ENCODE peak calls at places on chromosomes 16 and 17, in five cellular contexts. N is GM23248, L is astrocyte, D is IMR-90, C is mesendoderm. E is an unnamed sample.

GRCh38 chr16:69863882-69864281 is 87.3 kb upstream of the CLEC18A start:
- DNase-seq in N (no peak), L (no peak), D (no peak), C (no peak), E (no peak)

GRCh38 chr17:81870155-81870977 is 771 bp downstream of the ARHGDIA start:
- DNase-seq in N (peak; percentile 82), L (peak; percentile 48), D (peak; percentile 69), C (peak; percentile 64), E (peak; percentile 69)

GRCh38 chr16:68792465-68793324 is 50.6 kb upstream of the TANGO6 start:
- DNase-seq in N (peak; percentile 28), L (peak; percentile 86), D (peak; percentile 61), C (no peak), E (no peak)

GRCh38 chr17:65062168-65062915 is 5.8 kb upstream of the GNA13 start:
- DNase-seq in N (peak; percentile 24), L (no peak), D (no peak), C (peak; percentile 80), E (peak; percentile 42)

GRCh38 chr17:77935121-77935571 is 23.4 kb upstream of the TNRC6C start:
- DNase-seq in N (no peak), L (no peak), D (no peak), C (peak; percentile 54), E (peak; percentile 46)

GRCh38 chr17:38455288-38455915 is 27.1 kb downstream of the ARHGAP23 start:
- DNase-seq in N (no peak), L (no peak), D (no peak), C (peak; percentile 73), E (peak; percentile 59)

GRCh38 chr17:82006468-82007227 is 16.0 kb downstream of the CENPX start:
- DNase-seq in N (peak; percentile 73), L (peak; percentile 54), D (peak; percentile 82), C (no peak), E (no peak)

GRCh38 chr17:69796093-69796492 is 278.9 kb upstream of the KCNJ16 start:
- DNase-seq in N (no peak), L (no peak), D (no peak), C (no peak), E (no peak)

GRCh38 chr17:82775033-82775823 is 23.4 kb downstream of the TBCD start:
- DNase-seq in N (peak; percentile 66), L (peak; percentile 10), D (no peak), C (peak; percentile 70), E (peak; percentile 74)

GRCh38 chr17:5329784-5330557 is 47.9 kb downstream of the RABEP1 start:
- DNase-seq in N (peak; percentile 45), L (peak; percentile 17), D (peak; percentile 11), C (no peak), E (no peak)

GRCh38 chr17:71500761-71501555 is 619.9 kb upstream of the SOX9 start:
- DNase-seq in N (peak; percentile 86), L (peak; percentile 71), D (no peak), C (no peak), E (no peak)

GRCh38 chr16:62194828-62195227 is 158.6 kb upstream of the CDH8 start:
- DNase-seq in N (no peak), L (no peak), D (no peak), C (no peak), E (no peak)

GRCh38 chr17:47318197-47318918 is 5.4 kb upstream of the EFCAB13 start:
- DNase-seq in N (no peak), L (no peak), D (no peak), C (no peak), E (no peak)

GRCh38 chr17:17416007-17416399 is 60.8 kb upstream of the MED9 start:
- DNase-seq in N (peak; percentile 85), L (peak; percentile 59), D (peak; percentile 83), C (peak; percentile 84), E (peak; percentile 47)

GRCh38 chr16:13070268-13070667 is 168.9 kb downstream of the SHISA9 start:
- DNase-seq in N (no peak), L (no peak), D (no peak), C (peak; percentile 98), E (peak; percentile 93)

DNA sequence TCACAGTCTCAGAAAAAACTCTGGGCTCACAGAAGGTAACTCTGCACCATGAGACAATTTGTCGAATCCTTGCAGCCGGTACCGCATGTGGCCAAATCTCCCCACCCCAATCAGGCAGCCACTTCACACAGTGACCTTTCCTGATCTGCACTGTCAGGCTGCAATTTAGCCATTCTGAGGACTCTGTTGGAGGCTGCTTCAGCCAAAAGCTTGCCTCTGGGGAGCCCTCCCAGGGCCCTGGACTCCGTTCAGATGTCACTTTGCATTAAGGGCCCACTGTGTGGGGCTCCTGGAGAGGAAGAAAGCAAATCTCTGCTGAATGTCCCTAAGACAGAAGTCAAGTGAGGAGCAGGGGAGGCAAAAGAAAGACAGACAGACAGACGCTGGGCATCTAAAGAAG is 183.4 kb downstream of the XYLT1 start:
- DNase-seq in N (no peak), L (no peak), D (no peak), C (no peak), E (peak; percentile 67)
- H3K9ac ChIP-seq in N (no peak overlapping the region), L (no peak overlapping the region), D (no peak overlapping the region), C (no peak overlapping the region), E (no peak overlapping the region)

DNA sequence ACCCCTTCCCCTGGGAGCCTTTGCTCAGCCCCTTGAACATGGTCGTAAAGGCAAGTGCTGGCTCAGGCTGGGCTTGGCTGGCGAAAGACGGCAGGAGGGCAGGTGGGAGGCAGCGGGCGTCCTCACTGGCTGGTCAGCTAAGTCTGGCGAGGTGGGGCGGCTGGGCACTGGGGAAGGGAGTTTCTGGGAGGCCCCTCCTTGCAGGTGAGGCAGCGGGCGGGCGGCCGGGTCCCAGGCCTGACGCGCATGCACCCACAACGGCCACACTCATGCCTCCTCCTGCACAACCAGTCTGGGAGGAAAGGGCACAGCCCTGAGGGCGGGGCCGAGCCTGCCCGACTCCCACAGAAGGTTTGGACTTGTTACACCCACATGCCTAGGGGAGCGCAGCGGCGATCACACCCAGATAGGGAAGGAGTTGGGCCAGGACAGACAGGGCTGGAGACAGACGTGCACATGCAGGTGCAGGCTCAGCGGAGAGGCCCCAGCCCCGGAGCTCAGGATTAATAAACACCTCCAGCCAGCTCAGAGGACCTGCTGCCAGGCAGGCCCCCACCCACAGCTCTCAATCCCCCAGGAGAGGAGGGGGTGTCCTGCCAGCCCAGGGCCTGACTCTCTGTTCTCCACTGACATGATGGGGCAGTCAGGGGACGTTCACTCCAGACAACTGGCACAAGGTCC is at the start of gene EVPL:
- DNase-seq in N (no peak), L (no peak), D (no peak), C (no peak), E (no peak)
- H3K4me2 ChIP-seq in N (no peak within 1 kb of the TSS), L (no peak within 1 kb of the TSS), D (no peak within 1 kb of the TSS), C (no peak within 1 kb of the TSS), E (no peak within 1 kb of the TSS)

DNA sequence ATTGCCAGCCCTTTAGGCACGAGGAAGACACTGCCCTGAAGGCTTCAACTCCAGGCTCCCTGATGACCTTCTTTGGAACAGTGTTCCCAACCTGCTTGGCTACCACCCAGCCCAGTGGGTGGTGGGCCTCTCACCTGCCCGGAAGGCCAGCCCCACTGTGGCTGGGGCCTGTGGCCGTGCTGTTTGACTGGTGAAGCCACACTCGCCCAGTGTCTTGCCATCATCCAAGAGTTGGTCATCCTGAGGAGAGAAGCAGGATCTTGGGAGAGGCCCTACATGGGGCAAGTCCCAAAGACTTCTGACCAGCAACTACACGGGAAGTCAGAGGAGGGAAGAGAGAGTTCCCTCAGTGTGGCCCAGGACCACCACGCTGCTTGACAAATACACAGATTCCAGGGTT is 1.8 kb downstream of the ELOB start:
- DNase-seq in N (no peak), L (no peak), D (no peak), C (no peak), E (no peak)
- H3K9ac ChIP-seq in N (peak overlapping the region; percentile 94), L (peak overlapping the region; percentile 99), D (no peak overlapping the region), C (no peak overlapping the region), E (no peak overlapping the region)

DNA sequence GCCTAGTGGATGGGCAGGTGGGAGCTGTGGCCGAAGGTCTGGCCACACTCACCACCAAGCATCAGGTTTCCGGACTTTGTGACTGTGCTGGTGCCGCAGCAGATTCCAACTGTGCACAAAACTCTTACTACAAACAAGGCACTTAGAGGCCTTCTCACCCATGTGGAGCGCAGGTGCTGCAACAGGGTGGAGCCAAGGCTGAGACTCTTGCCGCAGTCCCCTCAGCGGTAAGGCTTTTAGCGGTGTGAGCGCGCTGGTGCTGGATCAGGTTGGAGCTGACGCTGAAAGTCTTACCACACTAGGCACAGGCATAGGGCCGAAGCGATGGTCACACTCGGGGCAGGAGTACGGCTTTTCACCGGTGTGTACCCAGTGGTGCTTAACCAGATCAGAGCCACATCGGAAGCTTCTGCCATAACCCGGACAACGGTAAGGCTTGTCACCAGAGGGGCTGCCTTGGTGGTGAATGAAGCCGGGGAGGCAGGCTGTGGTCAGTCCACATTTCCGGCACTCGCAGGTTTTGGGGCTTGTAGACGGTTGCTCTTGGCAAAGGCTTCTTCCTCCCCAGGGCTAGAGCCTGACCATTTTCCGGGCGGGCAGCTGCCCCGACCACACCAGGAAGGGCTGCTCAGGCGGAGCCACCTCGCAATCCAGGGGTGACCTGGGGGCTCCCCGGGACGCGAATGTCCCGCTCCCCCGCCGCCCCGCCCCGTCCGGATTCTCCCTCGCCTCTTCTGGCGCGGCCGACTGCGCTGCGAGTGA is 1.0 kb upstream of the ARMC5 start:
- DNase-seq in N (peak; percentile 67), L (peak; percentile 49), D (peak; percentile 45), C (peak; percentile 75), E (peak; percentile 69)
- H3K4me2 ChIP-seq in N (peak overlapping the region; percentile 95), L (peak overlapping the region; percentile 89), D (peak overlapping the region; percentile 93), C (peak overlapping the region; percentile 95), E (peak overlapping the region; percentile 98)

GRCh38 chr16:19114359-19115147 is 789 bp downstream of the ITPRIPL2 start:
- DNase-seq in N (peak; percentile 89), L (peak; percentile 65), D (peak; percentile 68), C (peak; percentile 85), E (peak; percentile 44)
- H3K9ac ChIP-seq in N (peak overlapping the region; percentile 92), L (peak overlapping the region; percentile 86), D (peak overlapping the region; percentile 84), C (peak overlapping the region; percentile 80), E (no peak overlapping the region)

E was measured in neural progenitor cell.